ENCODE peak calls at places on chromosomes 13 and 19, in nine cellular contexts. One of them, this sample, is unnamed.

GRCh38 chr13:44434441-44435141 is 61.0 kb downstream of the SERP2 start:
- DNase-seq in cardiac fibroblast: no peak
- DNase-seq in globus pallidus: peak
- DNase-seq in AG09309: no peak
- DNase-seq in A549: no peak
- DNase-seq in NCI-H1436 treated with DMSO at 0.1 percent for 48 hours: no peak
- DNase-seq in ecto neural progenitor cell: no peak
- DNase-seq in amniotic stem cell: no peak
- DNase-seq in NCI-H1417: no peak
- DNase-seq in this sample: peak

GRCh38 chr19:12163841-12164240 is 945 bp downstream of the ZNF136 start:
- DNase-seq in cardiac fibroblast: peak
- DNase-seq in globus pallidus: no peak
- DNase-seq in AG09309: peak
- DNase-seq in A549: no peak
- DNase-seq in NCI-H1436 treated with DMSO at 0.1 percent for 48 hours: no peak
- DNase-seq in ecto neural progenitor cell: no peak
- DNase-seq in amniotic stem cell: no peak
- DNase-seq in NCI-H1417: no peak
- DNase-seq in this sample: no peak

GRCh38 chr13:74133657-74134201 is 475 bp downstream of the KLF12 start:
- DNase-seq in cardiac fibroblast: peak
- DNase-seq in globus pallidus: peak
- DNase-seq in AG09309: peak
- DNase-seq in A549: peak
- DNase-seq in NCI-H1436 treated with DMSO at 0.1 percent for 48 hours: peak
- DNase-seq in ecto neural progenitor cell: peak
- DNase-seq in amniotic stem cell: peak
- DNase-seq in NCI-H1417: peak
- DNase-seq in this sample: peak

GRCh38 chr13:93226623-93227279 is at the start of gene GPC6:
- DNase-seq in cardiac fibroblast: peak
- DNase-seq in globus pallidus: peak
- DNase-seq in AG09309: peak
- DNase-seq in A549: no peak
- DNase-seq in NCI-H1436 treated with DMSO at 0.1 percent for 48 hours: peak
- DNase-seq in ecto neural progenitor cell: no peak
- DNase-seq in amniotic stem cell: peak
- DNase-seq in NCI-H1417: peak
- DNase-seq in this sample: no peak

GRCh38 chr19:38182536-38183210 is 41.3 kb downstream of the DPF1 start:
- DNase-seq in cardiac fibroblast: no peak
- DNase-seq in globus pallidus: no peak
- DNase-seq in AG09309: no peak
- DNase-seq in A549: no peak
- DNase-seq in NCI-H1436 treated with DMSO at 0.1 percent for 48 hours: no peak
- DNase-seq in ecto neural progenitor cell: no peak
- DNase-seq in amniotic stem cell: no peak
- DNase-seq in NCI-H1417: no peak
- DNase-seq in this sample: no peak

GRCh38 chr13:42354246-42355117 is 82.5 kb downstream of the AKAP11 start:
- DNase-seq in cardiac fibroblast: peak
- DNase-seq in globus pallidus: no peak
- DNase-seq in AG09309: no peak
- DNase-seq in A549: no peak
- DNase-seq in NCI-H1436 treated with DMSO at 0.1 percent for 48 hours: no peak
- DNase-seq in ecto neural progenitor cell: peak
- DNase-seq in amniotic stem cell: no peak
- DNase-seq in NCI-H1417: peak
- DNase-seq in this sample: peak

GRCh38 chr19:12833418-12833746 is 997 bp downstream of the RTBDN start:
- DNase-seq in cardiac fibroblast: no peak
- DNase-seq in globus pallidus: no peak
- DNase-seq in AG09309: no peak
- DNase-seq in A549: no peak
- DNase-seq in NCI-H1436 treated with DMSO at 0.1 percent for 48 hours: peak
- DNase-seq in ecto neural progenitor cell: no peak
- DNase-seq in amniotic stem cell: no peak
- DNase-seq in NCI-H1417: no peak
- DNase-seq in this sample: no peak

GRCh38 chr19:19782783-19783182 is 38.8 kb downstream of the ZNF506 start:
- DNase-seq in cardiac fibroblast: peak
- DNase-seq in globus pallidus: no peak
- DNase-seq in AG09309: no peak
- DNase-seq in A549: no peak
- DNase-seq in NCI-H1436 treated with DMSO at 0.1 percent for 48 hours: no peak
- DNase-seq in ecto neural progenitor cell: no peak
- DNase-seq in amniotic stem cell: no peak
- DNase-seq in NCI-H1417: no peak
- DNase-seq in this sample: no peak

GRCh38 chr19:51367565-51368365 is 1.0 kb downstream of the CLDND2 start:
- DNase-seq in cardiac fibroblast: peak
- DNase-seq in globus pallidus: peak
- DNase-seq in AG09309: peak
- DNase-seq in A549: peak
- DNase-seq in NCI-H1436 treated with DMSO at 0.1 percent for 48 hours: peak
- DNase-seq in ecto neural progenitor cell: peak
- DNase-seq in amniotic stem cell: peak
- DNase-seq in NCI-H1417: no peak
- DNase-seq in this sample: peak